ENCODE peak calls at places on chromosomes 3 and 15, in eight cellular contexts. X is astrocyte of the spinal cord; T is CD8-positive, alpha-beta T cell; A is upper lobe of left lung; W is CD8-positive, alpha-beta memory T cell; J is uterus; S is kidney; P is A549. B is an unnamed sample.

GRCh38 chr15:67548862-67549651 is 6.6 kb downstream of the MAP2K5 start:
- DNase-seq in A (peak; percentile 69), S (no peak), P (no peak), T (no peak), W (no peak), J (no peak), X (peak; percentile 49), B (no peak)

GRCh38 chr3:16512435-16513140 is 911 bp downstream of the RFTN1 start:
- DNase-seq in J (peak; percentile 42), X (peak; percentile 20), P (no peak), T (peak; percentile 65), W (peak; percentile 14), A (peak; percentile 61), S (peak; percentile 92), B (no peak)

GRCh38 chr3:56819016-56819809 is 17.5 kb upstream of the ARHGEF3 start:
- DNase-seq in W (no peak), T (no peak), P (peak; percentile 14), J (no peak), S (no peak), A (no peak), X (no peak), B (peak; percentile 38)

GRCh38 chr3:43286886-43287301 is 554 bp downstream of the SNRK start:
- DNase-seq in P (peak; percentile 8), S (no peak), X (no peak), T (peak; percentile 59), A (no peak), J (no peak), W (peak; percentile 33), B (peak; percentile 17)

GRCh38 chr3:114376091-114376490 is 82.3 kb downstream of the TIGIT start:
- DNase-seq in T (no peak), P (no peak), A (no peak), X (no peak), W (no peak), J (peak; percentile 28), S (no peak), B (peak; percentile 62)

GRCh38 chr15:25250906-25251622 is 187.8 kb downstream of the UBE3A start:
- DNase-seq in T (peak; percentile 38), S (no peak), P (no peak), X (no peak), J (no peak), A (no peak), W (no peak), B (no peak)

GRCh38 chr3:15708882-15709677 is 88.7 kb downstream of the ANKRD28 start:
- DNase-seq in W (no peak), T (no peak), A (no peak), J (no peak), X (peak; percentile 17), P (no peak), S (no peak), B (peak; percentile 84)

GRCh38 chr3:69490971-69491370 is 105.1 kb upstream of the FRMD4B start:
- DNase-seq in W (no peak), X (no peak), A (no peak), S (no peak), T (no peak), J (no peak), P (no peak), B (no peak)

GRCh38 chr3:82100378-82100777 is 338.9 kb upstream of the GBE1 start:
- DNase-seq in S (no peak), A (no peak), T (no peak), W (no peak), P (peak; percentile 5), J (no peak), X (peak; percentile 14), B (no peak)

GRCh38 chr3:161263057-161263456 is 41.9 kb downstream of the NMD3 start:
- DNase-seq in T (no peak), A (no peak), J (no peak), W (no peak), S (no peak), P (no peak), X (peak; percentile 32), B (peak; percentile 93)

GRCh38 chr15:78133801-78134200 is 2.6 kb upstream of the CIB2 start:
- DNase-seq in S (no peak), A (no peak), J (no peak), W (no peak), T (no peak), X (no peak), P (no peak), B (no peak)

GRCh38 chr3:71430941-71431552 is 152.5 kb downstream of the FOXP1 start:
- DNase-seq in J (no peak), T (peak; percentile 46), A (no peak), S (no peak), W (no peak), X (no peak), P (no peak), B (no peak)

GRCh38 chr3:112365035-112365434 is 32.1 kb downstream of the CD200 start:
- DNase-seq in J (no peak), W (no peak), X (no peak), P (no peak), S (no peak), T (no peak), A (no peak), B (no peak)

GRCh38 chr3:58530354-58530865 is 6.6 kb downstream of the ACOX2 start:
- DNase-seq in X (no peak), S (peak; percentile 64), A (no peak), J (no peak), W (no peak), T (no peak), P (no peak), B (no peak)

GRCh38 chr3:151011427-151011826 is 38.9 kb upstream of the CLRN1 start:
- DNase-seq in A (no peak), P (no peak), X (peak; percentile 47), J (no peak), T (no peak), S (no peak), W (no peak), B (peak; percentile 54)

GRCh38 chr15:91549581-91549980 is 303.9 kb upstream of the SLCO3A1 start:
- DNase-seq in T (no peak), S (no peak), W (no peak), P (no peak), X (no peak), J (no peak), A (no peak), B (no peak)

GRCh38 chr15:76947454-76947853 is 15.9 kb downstream of the RCN2 start:
- DNase-seq in A (no peak), P (no peak), W (no peak), X (no peak), T (no peak), J (no peak), S (no peak), B (no peak)

GRCh38 chr15:73287019-73287418 is 81.7 kb downstream of the HCN4 start:
- DNase-seq in P (no peak), T (no peak), J (no peak), W (no peak), S (no peak), X (no peak), A (no peak), B (no peak)

GRCh38 chr3:186365202-186365974 is 3.4 kb upstream of the DGKG start:
- DNase-seq in S (no peak), P (no peak), T (no peak), J (no peak), A (no peak), W (no peak), X (peak; percentile 35), B (peak; percentile 3)

GRCh38 chr3:150237490-150237889 is 170.6 kb upstream of the TSC22D2 start:
- DNase-seq in J (peak; percentile 71), P (peak; percentile 10), A (no peak), S (no peak), T (no peak), X (peak; percentile 63), W (no peak), B (peak; percentile 67)

GRCh38 chr15:74620636-74621545 is 5.3 kb downstream of the CLK3 start:
- DNase-seq in P (peak; percentile 80), X (peak; percentile 64), T (peak; percentile 78), A (peak; percentile 65), J (no peak), S (peak; percentile 71), W (peak; percentile 59), B (peak; percentile 77)

GRCh38 chr3:18112976-18113766 is 312.0 kb downstream of the SATB1 start:
- DNase-seq in X (no peak), A (no peak), S (no peak), W (no peak), T (no peak), P (no peak), J (no peak), B (no peak)

GRCh38 chr3:195764961-195765706 is 44.4 kb downstream of the MUC20 start:
- DNase-seq in J (no peak), X (no peak), T (no peak), A (no peak), W (no peak), S (peak; percentile 63), P (no peak), B (no peak)

DNA sequence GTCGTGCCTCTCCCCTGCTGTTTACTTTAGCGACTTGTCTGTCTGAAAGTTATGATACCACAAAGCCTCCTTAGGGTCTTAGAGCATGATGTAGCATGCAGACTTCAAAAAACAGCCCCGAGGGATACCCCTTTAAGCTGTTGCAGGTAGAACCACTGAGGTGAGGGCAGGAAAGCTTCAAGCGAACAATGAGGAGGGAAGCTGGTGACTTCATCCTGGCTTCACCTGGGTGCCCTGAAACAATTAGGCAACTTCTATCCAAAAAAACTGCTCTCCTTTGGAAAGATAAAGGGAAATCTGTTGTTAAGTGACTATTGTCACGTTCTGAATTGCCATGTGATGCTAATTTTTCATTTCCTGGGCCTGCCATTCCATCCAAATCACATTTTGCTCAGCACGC is 231.6 kb downstream of the SOX2 start:
- DNase-seq in X (no peak), T (no peak), J (no peak), S (no peak), A (no peak), P (no peak), W (no peak), B (no peak)
- H3K4me3 ChIP-seq in X (no peak overlapping the region), T (no peak overlapping the region), J (no peak overlapping the region), S (no peak overlapping the region), A (no peak overlapping the region), P (no peak overlapping the region), W (no peak overlapping the region), B (no peak overlapping the region)

GRCh38 chr3:98558100-98558499 is 26.3 kb downstream of the GPR15 start:
- DNase-seq in T (no peak), S (no peak), W (no peak), J (no peak), P (no peak), A (no peak), X (no peak), B (no peak)
- H3K4me3 ChIP-seq in T (no peak overlapping the region), S (no peak overlapping the region), W (no peak overlapping the region), J (no peak overlapping the region), P (no peak overlapping the region), A (no peak overlapping the region), X (no peak overlapping the region), B (no peak overlapping the region)

GRCh38 chr15:89406756-89407650 is 72.4 kb upstream of the POLG start:
- DNase-seq in J (no peak), X (no peak), S (no peak), W (no peak), A (no peak), P (no peak), T (no peak), B (no peak)
- H3K4me3 ChIP-seq in J (no peak overlapping the region), X (no peak overlapping the region), S (no peak overlapping the region), W (no peak overlapping the region), A (peak overlapping the region; percentile 27), P (no peak overlapping the region), T (no peak overlapping the region), B (peak overlapping the region; percentile 26)

DNA sequence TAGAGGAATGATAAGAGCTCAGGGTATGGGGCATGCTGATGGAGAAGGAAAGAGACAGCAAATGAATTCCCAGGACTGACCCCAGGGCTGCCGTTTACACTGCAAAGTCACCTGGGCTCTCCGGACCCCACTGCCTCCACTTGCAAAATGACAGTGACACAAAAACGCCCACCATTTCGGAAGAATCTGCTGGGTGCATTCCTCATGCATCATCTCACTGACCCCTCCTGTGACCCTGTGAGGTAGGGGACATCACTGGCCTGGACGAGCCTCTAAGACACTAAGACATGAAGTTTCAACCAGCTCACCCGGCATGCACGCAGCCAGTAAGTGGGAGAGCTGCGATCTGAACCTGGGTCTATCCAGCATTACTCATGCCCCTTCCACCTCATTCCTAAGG is 60.3 kb downstream of the PCSK6 start:
- DNase-seq in T (no peak), J (no peak), X (no peak), P (no peak), S (no peak), A (no peak), W (no peak), B (no peak)
- H3K4me3 ChIP-seq in T (no peak overlapping the region), J (no peak overlapping the region), X (no peak overlapping the region), P (no peak overlapping the region), S (no peak overlapping the region), A (no peak overlapping the region), W (no peak overlapping the region), B (no peak overlapping the region)